ENCODE peak calls at places on chromosome 11, in six cellular contexts. T is hypothalamus; Q is activated CD8-positive, alpha-beta T cell treated with anti-CD3 and anti-CD28 coated beads, Interleukin-2, amount 10 ng/mL, durations not matched to agents 7 days and 5 days; V is Calu3; M is activated T-cell treated with anti-CD3 and anti-CD28 coated beads, Interleukin-2, amount 50 U/mL, for 24 hours; N is neural crest cell. U is an unnamed sample.

GRCh38 chr11:120121336-120121735 is 16.6 kb downstream of the TRIM29 start:
- DNase-seq in T (no peak), Q (no peak), N (no peak), M (no peak), V (peak; percentile 55), U (no peak)

GRCh38 chr11:6443269-6444003 is 2.6 kb upstream of the HPX start:
- DNase-seq in T (peak; percentile 20), M (peak; percentile 68), V (peak; percentile 61), Q (peak; percentile 69), N (peak; percentile 38), U (peak; percentile 35)

GRCh38 chr11:115453693-115454092 is 50.5 kb downstream of the CADM1 start:
- DNase-seq in N (no peak), V (no peak), T (no peak), M (no peak), Q (no peak), U (no peak)

GRCh38 chr11:66326261-66327111 is 9.6 kb upstream of the CD248 start:
- DNase-seq in M (peak; percentile 66), V (no peak), T (no peak), N (no peak), Q (peak; percentile 86), U (no peak)

GRCh38 chr11:10984250-10984649 is 126.4 kb upstream of the ZBED5 start:
- DNase-seq in Q (no peak), M (no peak), N (no peak), T (no peak), V (no peak), U (no peak)

GRCh38 chr11:14132312-14132711 is 169.8 kb downstream of the SPON1 start:
- DNase-seq in Q (no peak), V (no peak), M (no peak), T (no peak), N (no peak), U (no peak)

GRCh38 chr11:11987503-11988022 is 20.9 kb downstream of the DKK3 start:
- DNase-seq in M (no peak), V (peak; percentile 32), T (no peak), Q (no peak), N (no peak), U (no peak)

GRCh38 chr11:27205269-27205668 is 157.7 kb downstream of the CCDC34 start:
- DNase-seq in V (no peak), N (no peak), M (no peak), Q (no peak), T (no peak), U (no peak)

GRCh38 chr11:61888043-61888442 is 3.3 kb downstream of the FADS3 start:
- DNase-seq in T (no peak), V (no peak), Q (no peak), N (no peak), M (no peak), U (no peak)

GRCh38 chr11:77448269-77448668 is 25.6 kb downstream of the PAK1 start:
- DNase-seq in N (no peak), M (no peak), V (no peak), Q (no peak), T (no peak), U (no peak)

GRCh38 chr11:86444981-86445380 is 70.3 kb downstream of the CCDC81 start:
- DNase-seq in N (no peak), Q (no peak), V (no peak), T (no peak), M (no peak), U (no peak)

GRCh38 chr11:795638-796564 is 2.2 kb downstream of the SLC25A22 start:
- DNase-seq in M (peak; percentile 85), Q (peak; percentile 89), N (no peak), T (no peak), V (peak; percentile 65), U (no peak)

GRCh38 chr11:68454767-68455166 is 5.8 kb upstream of the PPP6R3 start:
- DNase-seq in N (no peak), Q (no peak), T (no peak), V (no peak), M (no peak), U (no peak)

GRCh38 chr11:133718831-133719230 is 126.5 kb downstream of the SPATA19 start:
- DNase-seq in T (no peak), V (no peak), Q (no peak), N (no peak), M (no peak), U (no peak)

GRCh38 chr11:92295175-92296137 is 70.8 kb downstream of the FAT3 start:
- DNase-seq in Q (no peak), V (peak; percentile 32), N (no peak), M (no peak), T (no peak), U (no peak)

GRCh38 chr11:75920886-75921285 is 105.9 kb downstream of the UVRAG start:
- DNase-seq in T (no peak), N (no peak), M (no peak), Q (no peak), V (no peak), U (no peak)

GRCh38 chr11:9130297-9130696 is 38.9 kb upstream of the SCUBE2 start:
- DNase-seq in N (no peak), M (no peak), T (no peak), Q (no peak), V (no peak), U (no peak)

GRCh38 chr11:111324277-111324720 is 26.0 kb downstream of the POU2AF3 start:
- DNase-seq in Q (no peak), M (no peak), T (no peak), N (no peak), V (no peak), U (no peak)

GRCh38 chr11:131668867-131669780 is 298.7 kb downstream of the NTM start:
- DNase-seq in N (peak; percentile 77), M (peak; percentile 54), T (no peak), Q (peak; percentile 56), V (peak; percentile 48), U (no peak)

GRCh38 chr11:59197990-59198389 is 14.7 kb downstream of the MPEG1 start:
- DNase-seq in T (peak; percentile 35), N (no peak), Q (no peak), M (no peak), V (no peak), U (no peak)

GRCh38 chr11:80987161-80987560 is 1546.3 kb upstream of the TENM4 start:
- DNase-seq in Q (no peak), V (no peak), T (no peak), N (no peak), M (no peak), U (no peak)